ENCODE peak calls at places on chromosome 19, in six cellular contexts. Q is activated naive CD8-positive, alpha-beta T cell treated with anti-CD3 and anti-CD28 coated beads, Interleukin-2, amount 10 ng/mL, durations not matched to agents 7 days and 5 days; U is Panc1; R is NCI-H526 treated with DMSO at 0.1 percent for 48 hours; P is CD8-positive, alpha-beta memory T cell; Z is stimulated activated CD4-positive, alpha-beta T cell treated with anti-CD3 and anti-CD28 coated beads, TNF-alpha, amount 100 ng/mL, for 48 hours. L is an unnamed sample.

GRCh38 chr19:28746486-28746885 is 466.5 kb downstream of the UQCRFS1 start:
- DNase-seq in U (no peak), Z (no peak), P (no peak), Q (no peak), R (no peak), L (no peak)

GRCh38 chr19:51971624-51972023 is 15.0 kb downstream of the ZNF350 start:
- DNase-seq in Z (no peak), Q (no peak), P (no peak), U (no peak), R (no peak), L (no peak)

GRCh38 chr19:28419312-28419711 is 793.6 kb downstream of the UQCRFS1 start:
- DNase-seq in U (no peak), R (no peak), Z (no peak), P (no peak), Q (no peak), L (no peak)

GRCh38 chr19:48646912-48647216 is 877 bp upstream of the CA11 start:
- DNase-seq in P (no peak), U (no peak), Q (no peak), Z (no peak), R (no peak), L (no peak)

GRCh38 chr19:2311093-2311492 is 3.1 kb upstream of the LINGO3 start:
- DNase-seq in U (no peak), Q (no peak), R (no peak), Z (no peak), P (no peak), L (no peak)

GRCh38 chr19:40798997-40799557 is at the start of gene EGLN2:
- DNase-seq in R (no peak), U (no peak), Q (peak; percentile 100), Z (no peak), P (no peak), L (no peak)

GRCh38 chr19:49301165-49301865 is 23.7 kb downstream of the SLC6A16 start:
- DNase-seq in U (peak; percentile 38), Q (peak; percentile 86), P (peak; percentile 75), R (peak; percentile 16), Z (peak; percentile 74), L (peak; percentile 40)

GRCh38 chr19:34364830-34365462 is at the start of gene GPI:
- DNase-seq in P (peak; percentile 57), Q (peak; percentile 82), U (no peak), R (peak; percentile 75), Z (peak; percentile 51), L (no peak)

GRCh38 chr19:5985098-5985783 is 7.3 kb upstream of the RANBP3 start:
- DNase-seq in P (no peak), Q (no peak), U (no peak), Z (no peak), R (no peak), L (no peak)

GRCh38 chr19:5696196-5697021 is 6.3 kb downstream of the RPL36 start:
- DNase-seq in Q (no peak), U (no peak), P (no peak), Z (no peak), R (no peak), L (no peak)

GRCh38 chr19:18662972-18663732 is 20.3 kb upstream of the CRTC1 start:
- DNase-seq in U (no peak), P (no peak), R (no peak), Q (no peak), Z (no peak), L (no peak)

GRCh38 chr19:16804176-16804575 is 25.0 kb upstream of the SIN3B start:
- DNase-seq in U (no peak), Z (no peak), R (no peak), Q (no peak), P (no peak), L (no peak)

GRCh38 chr19:29393915-29394460 is 131.8 kb upstream of the VSTM2B start:
- DNase-seq in Q (no peak), R (no peak), U (no peak), Z (no peak), P (no peak), L (no peak)

GRCh38 chr19:35696835-35697234 is 7.5 kb upstream of the ZBTB32 start:
- DNase-seq in Q (no peak), R (no peak), P (no peak), U (no peak), Z (no peak), L (peak; percentile 70)

GRCh38 chr19:13790354-13790753 is 4.9 kb upstream of the ZSWIM4 start:
- DNase-seq in U (no peak), Z (no peak), R (no peak), P (peak; percentile 50), Q (no peak), L (no peak)

GRCh38 chr19:47156861-47157454 is 26.3 kb downstream of the SAE1 start:
- DNase-seq in P (no peak), Z (no peak), U (no peak), Q (no peak), R (no peak), L (peak; percentile 24)

GRCh38 chr19:17681505-17682125 is 6.5 kb downstream of the UNC13A start:
- DNase-seq in R (no peak), Q (peak; percentile 77), P (no peak), Z (no peak), U (no peak), L (no peak)

GRCh38 chr19:17348700-17349099 is 11.3 kb downstream of the GTPBP3 start:
- DNase-seq in P (no peak), Q (no peak), R (no peak), Z (no peak), U (no peak), L (no peak)

GRCh38 chr19:2775556-2776430 is 7.3 kb downstream of the SGTA start:
- DNase-seq in R (no peak), U (no peak), Z (peak; percentile 66), P (peak; percentile 29), Q (peak; percentile 68), L (no peak)

GRCh38 chr19:33805840-33806433 is 9.3 kb downstream of the KCTD15 start:
- DNase-seq in P (no peak), R (no peak), Z (no peak), Q (no peak), U (no peak), L (no peak)

GRCh38 chr19:28737021-28737525 is 475.9 kb downstream of the UQCRFS1 start:
- DNase-seq in U (no peak), R (peak; percentile 52), Q (no peak), P (no peak), Z (no peak), L (peak; percentile 3)

GRCh38 chr19:14248578-14249011 is 42.6 kb upstream of the ADGRL1 start:
- DNase-seq in R (peak; percentile 18), U (no peak), Z (no peak), P (no peak), Q (no peak), L (no peak)

GRCh38 chr19:611506-611869 is 21.8 kb downstream of the HCN2 start:
- DNase-seq in Q (no peak), R (no peak), P (peak; percentile 37), U (no peak), Z (peak; percentile 78), L (no peak)

GRCh38 chr19:50550594-50550966 is 17.7 kb downstream of the LRRC4B start:
- DNase-seq in Z (no peak), U (no peak), Q (no peak), R (no peak), P (no peak), L (no peak)

GRCh38 chr19:29660835-29661234 is 4.4 kb upstream of the PLEKHF1 start:
- DNase-seq in P (no peak), Z (no peak), Q (no peak), R (no peak), U (no peak), L (no peak)

GRCh38 chr19:46731584-46731983 is 14.3 kb upstream of the FKRP start:
- DNase-seq in R (no peak), P (no peak), Q (no peak), Z (no peak), U (no peak), L (no peak)

GRCh38 chr19:14409157-14410053 is 9.7 kb downstream of the DDX39A start:
- DNase-seq in R (no peak), P (no peak), U (no peak), Q (no peak), Z (no peak), L (no peak)

L was measured in GM12878.